ENCODE peak calls at places on chromosomes 2 and 18, in nine cellular contexts. Z is neural progenitor cell, X is psoas muscle, F is fibroblast of pulmonary artery, A is fibroblast of lung, M is colonic mucosa, K is HFF-Myc, S is progenitor cell of endocrine pancreas, G is GM23338. U is an unnamed sample.

GRCh38 chr18:8601277-8602032 is 7.8 kb upstream of the RAB12 start:
- DNase-seq in A (no peak), K (no peak), M (no peak), Z (no peak), F (no peak), S (no peak), G (no peak), X (no peak), U (no peak)

GRCh38 chr18:39840406-39840805 is 2114.6 kb upstream of the PIK3C3 start:
- DNase-seq in X (no peak), G (no peak), K (no peak), M (no peak), Z (no peak), A (peak), S (no peak), F (peak), U (no peak)

GRCh38 chr2:26376799-26377198 is 24.9 kb upstream of the DRC1 start:
- DNase-seq in A (no peak), M (no peak), S (no peak), X (no peak), G (no peak), K (no peak), F (no peak), Z (no peak), U (no peak)

GRCh38 chr2:96977631-96978195 is 8.7 kb downstream of the FAM178B start:
- DNase-seq in A (peak), K (peak), G (peak), M (no peak), Z (peak), X (no peak), S (no peak), F (peak), U (peak)

GRCh38 chr18:48228301-48228715 is 180.9 kb downstream of the ZBTB7C start:
- DNase-seq in A (peak), F (peak), M (no peak), G (no peak), X (peak), Z (no peak), S (no peak), K (no peak), U (no peak)

GRCh38 chr2:209682646-209683045 is 89.0 kb upstream of the UNC80 start:
- DNase-seq in M (no peak), A (no peak), Z (peak), K (no peak), F (no peak), G (no peak), S (no peak), X (no peak), U (no peak)

GRCh38 chr2:169709970-169710369 is 15.7 kb downstream of the PHOSPHO2 start:
- DNase-seq in S (no peak), M (peak), A (no peak), Z (no peak), K (no peak), F (no peak), G (no peak), X (no peak), U (no peak)

GRCh38 chr2:111222204-111222866 is 101.6 kb downstream of the BCL2L11 start:
- DNase-seq in X (no peak), K (no peak), G (no peak), M (no peak), S (no peak), Z (no peak), A (no peak), F (no peak), U (no peak)

GRCh38 chr18:48324651-48325050 is 84.5 kb downstream of the ZBTB7C start:
- DNase-seq in X (no peak), G (no peak), S (no peak), M (no peak), K (no peak), A (no peak), Z (no peak), F (no peak), U (no peak)

GRCh38 chr2:6905668-6906067 is 11.5 kb upstream of the RNF144A start:
- DNase-seq in K (no peak), G (no peak), M (no peak), X (no peak), S (no peak), A (no peak), F (no peak), Z (no peak), U (no peak)

GRCh38 chr2:210099940-210100339 is 71.3 kb downstream of the KANSL1L start:
- DNase-seq in F (no peak), M (no peak), Z (peak), X (no peak), S (no peak), G (peak), A (no peak), K (no peak), U (no peak)

GRCh38 chr2:181846840-181847554 is 44.5 kb upstream of the ITPRID2 start:
- DNase-seq in S (no peak), M (no peak), G (no peak), F (no peak), Z (no peak), X (no peak), A (no peak), K (no peak), U (no peak)

GRCh38 chr18:42401131-42401673 is 446.2 kb downstream of the PIK3C3 start:
- DNase-seq in M (no peak), F (no peak), Z (peak), K (no peak), X (no peak), S (no peak), G (peak), A (no peak), U (no peak)

GRCh38 chr18:12034241-12035100 is 53.2 kb downstream of the IMPA2 start:
- DNase-seq in K (no peak), M (peak), A (no peak), F (no peak), X (no peak), S (no peak), G (no peak), Z (no peak), U (no peak)

GRCh38 chr2:172462393-172463381 is 35.3 kb downstream of the ITGA6 start:
- DNase-seq in S (no peak), A (no peak), Z (no peak), M (peak), K (no peak), X (no peak), F (no peak), G (no peak), U (peak)

GRCh38 chr2:100998235-100998573 is 3.9 kb upstream of the RPL31 start:
- DNase-seq in G (no peak), Z (no peak), M (no peak), S (no peak), K (no peak), X (no peak), A (peak), F (no peak), U (no peak)

GRCh38 chr2:127107622-127107999 is 657 bp upstream of the BIN1 start:
- DNase-seq in A (no peak), F (peak), S (no peak), M (peak), G (peak), K (no peak), X (no peak), Z (no peak), U (peak)

GRCh38 chr2:238821391-238821790 is 26.5 kb upstream of the TWIST2 start:
- DNase-seq in K (no peak), X (no peak), A (peak), M (no peak), G (no peak), S (no peak), F (peak), Z (peak), U (no peak)

GRCh38 chr2:185145316-185146121 is 547.2 kb downstream of the ZNF804A start:
- DNase-seq in G (no peak), A (no peak), X (no peak), K (no peak), M (no peak), F (no peak), S (no peak), Z (no peak), U (no peak)

GRCh38 chr2:68188831-68189230 is 31.1 kb downstream of the PNO1 start:
- DNase-seq in M (no peak), F (no peak), G (no peak), Z (no peak), K (no peak), A (no peak), X (no peak), S (no peak), U (no peak)

GRCh38 chr2:127941461-127941860 is 55.7 kb upstream of the AMMECR1L start:
- DNase-seq in M (no peak), Z (no peak), S (no peak), G (no peak), X (no peak), K (no peak), A (no peak), F (no peak), U (no peak)

GRCh38 chr2:180130403-180130802 is 123.3 kb upstream of the CWC22 start:
- DNase-seq in K (no peak), M (no peak), F (peak), G (no peak), S (no peak), Z (no peak), A (peak), X (no peak), U (no peak)

GRCh38 chr2:34204560-34204959 is 605.5 kb upstream of the FAM98A start:
- DNase-seq in S (no peak), F (no peak), X (no peak), Z (no peak), M (no peak), A (no peak), K (no peak), G (no peak), U (no peak)
- TF ChIP-seq CTCF in S (no peak), F (no peak), X (no peak), Z (no peak), M (no peak), A (no peak), K (no peak), G (no peak), U (no peak)

GRCh38 chr2:226180485-226180884 is 619.1 kb downstream of the IRS1 start:
- DNase-seq in A (no peak), S (no peak), G (no peak), X (no peak), F (no peak), Z (no peak), K (no peak), M (no peak), U (no peak)

GRCh38 chr2:226176298-226176984 is 623.2 kb downstream of the IRS1 start:
- DNase-seq in M (no peak), X (no peak), Z (no peak), A (no peak), G (no peak), S (no peak), F (no peak), K (no peak), U (no peak)

GRCh38 chr2:226183033-226183432 is 616.6 kb downstream of the IRS1 start:
- DNase-seq in G (no peak), K (no peak), A (no peak), Z (no peak), X (no peak), S (no peak), F (no peak), M (no peak), U (no peak)

GRCh38 chr2:226181909-226182308 is 617.7 kb downstream of the IRS1 start:
- DNase-seq in A (no peak), K (no peak), G (no peak), F (no peak), M (no peak), S (no peak), Z (no peak), X (no peak), U (no peak)

GRCh38 chr2:226179010-226179409 is 620.6 kb downstream of the IRS1 start:
- DNase-seq in S (no peak), X (no peak), Z (no peak), A (no peak), M (no peak), G (no peak), F (no peak), K (no peak), U (no peak)
- TF ChIP-seq CTCF in S (no peak), X (no peak), Z (no peak), A (no peak), M (no peak), G (no peak), F (no peak), K (no peak), U (no peak)

GRCh38 chr18:74963820-74964446 is 245.0 kb downstream of the PTGR3 start:
- DNase-seq in A (peak), G (peak), K (peak), M (peak), S (no peak), Z (peak), X (no peak), F (peak), U (no peak)
- TF ChIP-seq CTCF in A (peak), G (peak), K (peak), M (peak), S (peak), Z (peak), X (peak), F (peak), U (peak)

DNA sequence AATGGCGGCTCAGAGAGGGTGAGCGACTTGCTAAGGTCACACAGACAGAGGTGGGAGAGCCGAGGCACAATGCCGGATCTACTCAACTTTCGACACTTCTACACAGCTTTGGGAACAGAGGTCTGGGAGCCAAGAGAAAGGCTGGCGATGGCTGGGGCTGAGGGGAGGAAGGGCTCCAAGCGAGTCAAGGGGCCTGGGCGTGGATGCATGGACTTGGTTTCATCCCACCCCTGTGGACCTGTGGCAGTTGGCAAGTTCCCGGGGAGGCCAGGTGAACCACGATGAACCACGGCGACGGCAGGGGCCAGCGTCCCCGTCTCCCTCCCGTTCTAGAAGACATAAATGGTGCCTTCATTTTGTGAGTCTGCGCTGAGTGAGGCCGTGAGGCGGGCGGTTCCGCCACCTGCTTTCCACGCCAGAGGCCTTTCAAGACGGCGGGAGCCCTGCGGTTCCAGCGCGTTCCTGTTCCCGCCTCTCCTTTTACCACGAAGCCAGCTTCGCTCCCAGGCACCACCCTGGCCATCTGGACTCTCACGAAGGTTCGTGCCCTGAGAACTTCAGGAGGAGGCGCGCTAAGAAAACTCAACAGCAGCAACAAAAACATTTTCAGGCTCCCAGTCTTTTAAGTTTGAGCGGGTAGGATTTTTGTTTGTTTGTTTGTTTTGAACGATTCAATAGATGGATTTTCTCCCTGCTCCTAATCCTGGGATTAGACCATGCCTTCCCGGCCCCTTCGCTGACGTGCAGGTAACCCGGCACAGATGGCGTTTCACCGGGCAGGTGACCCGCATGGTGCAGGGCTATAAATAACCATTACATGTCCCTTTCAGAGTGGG is 46.6 kb downstream of the EDAR start:
- DNase-seq in Z (no peak), M (no peak), G (no peak), S (no peak), F (no peak), X (no peak), A (no peak), K (no peak), U (no peak)
- TF ChIP-seq CTCF in Z (no peak), M (no peak), G (no peak), S (no peak), F (no peak), X (no peak), A (no peak), K (no peak), U (no peak)

GRCh38 chr2:158130832-158131473 is 29.3 kb downstream of the UPP2 start:
- DNase-seq in K (no peak), X (no peak), G (no peak), F (no peak), Z (no peak), S (no peak), M (peak), A (peak), U (no peak)

GRCh38 chr2:158127380-158127804 is 25.7 kb downstream of the UPP2 start:
- DNase-seq in Z (no peak), M (no peak), A (no peak), G (no peak), F (no peak), X (no peak), K (no peak), S (no peak), U (no peak)

GRCh38 chr2:158125756-158126498 is 24.3 kb downstream of the UPP2 start:
- DNase-seq in G (peak), Z (no peak), A (no peak), K (no peak), M (no peak), F (no peak), S (no peak), X (no peak), U (no peak)

GRCh38 chr2:158129037-158129436 is 27.4 kb downstream of the UPP2 start:
- DNase-seq in M (no peak), A (no peak), S (no peak), G (no peak), K (no peak), F (no peak), Z (no peak), X (no peak), U (no peak)

DNA sequence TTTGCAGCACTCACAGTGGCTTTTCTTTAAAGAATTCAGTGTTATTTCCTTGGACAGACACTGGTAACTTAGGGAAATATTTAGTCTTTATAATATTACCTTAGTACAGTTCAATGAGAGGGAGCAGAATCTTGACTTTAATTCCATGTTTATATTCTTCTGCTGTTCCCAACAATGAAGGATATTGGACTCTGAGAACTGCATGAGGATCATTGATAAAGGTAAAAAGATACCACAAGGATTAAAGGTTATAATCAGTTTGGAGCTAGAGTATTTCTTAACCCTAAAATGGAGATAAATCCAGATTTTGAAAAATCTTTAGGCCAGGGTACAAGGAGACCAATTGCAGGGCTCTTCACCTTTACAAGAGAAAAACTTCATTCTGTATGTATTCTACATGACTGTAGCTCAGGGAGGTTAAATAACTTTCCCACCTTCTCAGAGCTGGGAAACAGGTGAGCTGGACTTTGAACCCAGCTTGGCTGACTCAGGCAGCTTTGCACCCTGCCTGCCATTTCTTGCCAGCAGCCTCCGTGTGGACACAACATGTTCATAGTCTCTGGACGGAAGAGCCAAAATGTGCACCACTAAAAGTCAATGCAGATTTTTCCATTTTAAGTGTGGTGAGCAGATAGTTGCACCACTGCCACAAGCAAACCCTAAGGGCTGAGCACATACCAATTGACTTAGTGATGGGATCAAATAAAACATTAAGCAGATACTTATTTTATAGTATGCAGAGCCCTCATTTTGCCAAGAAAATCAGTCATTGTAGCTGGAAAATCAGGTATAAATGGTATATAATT is 26.7 kb downstream of the UPP2 start:
- DNase-seq in S (no peak), F (no peak), A (no peak), Z (no peak), X (no peak), M (peak), K (peak), G (no peak), U (no peak)
- TF ChIP-seq CTCF in S (no peak), F (no peak), A (no peak), Z (no peak), X (no peak), M (no peak), K (no peak), G (no peak), U (no peak)

DNA sequence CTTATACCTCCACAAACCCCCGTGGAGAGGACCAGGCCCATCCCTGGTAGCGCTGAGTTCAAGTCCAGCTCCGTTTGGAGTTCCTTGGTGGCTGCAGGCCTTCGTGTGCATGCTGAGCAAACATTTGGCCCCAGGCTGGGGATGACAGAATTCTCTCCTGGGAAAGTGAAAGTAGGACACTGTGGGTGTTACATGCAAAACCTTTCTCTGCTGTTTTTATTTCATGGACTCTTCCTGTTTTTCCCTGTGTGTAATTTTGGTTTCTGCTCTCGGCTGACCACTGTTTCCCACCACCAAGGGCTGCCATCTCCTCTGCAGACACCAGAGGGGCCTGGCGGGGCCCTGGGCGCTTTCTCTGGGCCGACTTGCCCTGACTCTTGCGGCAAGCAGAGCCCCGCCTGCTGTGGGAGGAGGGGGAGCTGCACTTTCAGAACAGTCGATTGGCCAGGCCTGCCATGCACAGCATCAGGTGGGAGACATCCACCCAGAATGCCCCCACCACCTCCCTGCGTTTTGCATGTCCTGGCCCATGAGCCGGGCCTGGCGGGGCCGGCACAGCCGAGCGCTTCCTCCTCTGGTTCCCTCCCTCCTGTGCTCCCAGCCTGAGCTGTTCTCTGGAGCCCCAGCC is 102.4 kb downstream of the CABLES1 start:
- DNase-seq in G (peak), S (no peak), X (peak), K (no peak), F (peak), A (peak), Z (peak), M (peak), U (peak)
- TF ChIP-seq CTCF in G (peak), S (peak), X (no peak), K (no peak), F (peak), A (peak), Z (peak), M (no peak), U (peak)